ENCODE peak calls at places on chromosomes 3 and 15, in nine cellular contexts. I, U, E, Y, M, W, N, L and H are unnamed samples.

GRCh38 chr15:80665151-80665550 is 30.0 kb upstream of the ABHD17C start:
- DNase-seq in L (no peak), W (no peak), E (no peak), U (no peak), M (no peak), N (no peak), Y (no peak), I (no peak), H (no peak)

GRCh38 chr3:46943237-46944187 is 33.0 kb downstream of the CCDC12 start:
- DNase-seq in I (no peak), M (peak), E (no peak), U (no peak), Y (no peak), L (no peak), N (no peak), W (no peak), H (no peak)

GRCh38 chr3:119543147-119543546 is 16.3 kb downstream of the CD80 start:
- DNase-seq in N (no peak), Y (no peak), W (no peak), U (no peak), L (no peak), I (no peak), E (no peak), M (no peak), H (no peak)

GRCh38 chr3:155548194-155548593 is 196.7 kb downstream of the PLCH1 start:
- DNase-seq in I (no peak), L (no peak), Y (no peak), N (no peak), W (no peak), U (peak), M (peak), E (no peak), H (no peak)

GRCh38 chr3:123606527-123606926 is 21.7 kb upstream of the HACD2 start:
- DNase-seq in M (no peak), L (no peak), Y (no peak), N (no peak), W (no peak), I (no peak), U (no peak), E (no peak), H (no peak)

GRCh38 chr3:55482496-55483195 is 4.5 kb downstream of the WNT5A start:
- DNase-seq in E (peak), I (no peak), U (no peak), L (no peak), N (no peak), W (no peak), Y (no peak), M (peak), H (no peak)

GRCh38 chr3:31625358-31625757 is 92.6 kb downstream of the STT3B start:
- DNase-seq in U (no peak), M (no peak), I (no peak), L (no peak), N (no peak), E (no peak), W (no peak), Y (no peak), H (no peak)

GRCh38 chr3:194952882-194953281 is 267.2 kb downstream of the FAM43A start:
- DNase-seq in I (no peak), M (no peak), L (no peak), W (no peak), Y (no peak), N (no peak), U (no peak), E (no peak), H (no peak)

GRCh38 chr15:88315221-88315878 is 58.8 kb upstream of the NTRK3 start:
- DNase-seq in W (no peak), N (no peak), M (no peak), Y (no peak), I (no peak), E (no peak), L (no peak), U (no peak), H (no peak)

GRCh38 chr15:77040673-77041072 is 30.2 kb downstream of the TSPAN3 start:
- DNase-seq in Y (no peak), M (no peak), I (no peak), L (no peak), E (no peak), W (no peak), U (no peak), N (no peak), H (no peak)

GRCh38 chr3:48552111-48552911 is 4.3 kb downstream of the PFKFB4 start:
- DNase-seq in W (no peak), I (no peak), E (no peak), U (no peak), L (no peak), N (no peak), Y (no peak), M (no peak), H (no peak)

GRCh38 chr3:72663429-72663828 is 184.8 kb downstream of the SHQ1 start:
- DNase-seq in I (no peak), U (no peak), Y (no peak), W (no peak), L (no peak), E (no peak), N (no peak), M (no peak), H (no peak)

GRCh38 chr15:47744973-47745372 is 27.7 kb downstream of the SEMA6D start:
- DNase-seq in U (no peak), M (no peak), I (no peak), L (no peak), E (no peak), W (no peak), Y (no peak), N (no peak), H (no peak)

GRCh38 chr3:145972851-145973250 is 188.1 kb downstream of the PLOD2 start:
- DNase-seq in U (no peak), E (no peak), L (no peak), N (no peak), W (no peak), Y (no peak), I (no peak), M (no peak), H (no peak)

GRCh38 chr15:57384816-57385215 is 8.5 kb downstream of the CGNL1 start:
- DNase-seq in M (no peak), E (no peak), Y (no peak), N (no peak), L (no peak), I (no peak), U (no peak), W (no peak), H (no peak)

GRCh38 chr3:98770261-98771039 is 7.3 kb downstream of the ST3GAL6 start:
- DNase-seq in I (no peak), M (no peak), U (no peak), E (no peak), L (no peak), Y (no peak), W (no peak), N (no peak), H (no peak)

GRCh38 chr3:123138819-123139517 is 62.8 kb upstream of the SEC22A start:
- DNase-seq in I (no peak), Y (no peak), E (peak), N (no peak), L (no peak), U (no peak), M (no peak), W (no peak), H (no peak)

GRCh38 chr3:169227911-169228310 is 435.6 kb downstream of the MECOM start:
- DNase-seq in N (no peak), L (no peak), U (no peak), W (no peak), I (no peak), Y (no peak), M (no peak), E (no peak), H (no peak)

GRCh38 chr15:101348015-101348414 is 53.0 kb upstream of the SNRPA1 start:
- DNase-seq in E (no peak), L (no peak), I (no peak), M (no peak), W (no peak), N (no peak), U (no peak), Y (no peak), H (no peak)

GRCh38 chr3:156120528-156121251 is at the start of gene KCNAB1:
- DNase-seq in I (no peak), L (no peak), Y (no peak), W (no peak), U (no peak), E (no peak), M (no peak), N (no peak), H (no peak)

GRCh38 chr15:48388017-48388936 is 57.0 kb downstream of the DUT start:
- DNase-seq in L (no peak), I (no peak), E (no peak), U (no peak), Y (no peak), W (no peak), N (no peak), M (no peak), H (no peak)

GRCh38 chr3:104846270-104846669 is 520.4 kb upstream of the ALCAM start:
- DNase-seq in L (no peak), W (no peak), U (no peak), M (peak), E (no peak), I (no peak), N (no peak), Y (no peak), H (no peak)

GRCh38 chr3:160554980-160555379 is 10.4 kb downstream of the KPNA4 start:
- DNase-seq in E (no peak), L (no peak), U (no peak), W (no peak), Y (no peak), M (no peak), I (no peak), N (no peak), H (no peak)

GRCh38 chr3:145698252-145698651 is 462.7 kb downstream of the PLOD2 start:
- DNase-seq in E (no peak), N (no peak), M (no peak), L (no peak), I (no peak), U (no peak), W (no peak), Y (no peak), H (no peak)

GRCh38 chr15:42056934-42057743 is 36.3 kb upstream of the PLA2G4E start:
- DNase-seq in M (peak), U (peak), I (peak), E (peak), N (peak), W (peak), L (peak), Y (peak), H (peak)

GRCh38 chr3:16667633-16668032 is 62.4 kb upstream of the DAZL start:
- DNase-seq in W (no peak), M (peak), U (no peak), E (no peak), I (no peak), L (no peak), Y (no peak), N (no peak), H (no peak)

GRCh38 chr15:52379395-52380111 is 83.9 kb upstream of the MYO5C start:
- DNase-seq in M (no peak), U (no peak), N (no peak), L (no peak), I (no peak), W (no peak), Y (no peak), E (no peak), H (no peak)

GRCh38 chr3:2765002-2765579 is 345.1 kb downstream of the IL5RA start:
- DNase-seq in L (no peak), U (no peak), I (no peak), Y (no peak), E (peak), N (no peak), M (no peak), W (no peak), H (no peak)